ENCODE peak calls at places on chromosomes 11 and 22, in ten cellular contexts. X is foreskin fibroblast; W is neural crest cell; Z is stimulated activated CD4-positive, alpha-beta T cell treated with anti-CD3 and anti-CD28 coated beads, Interleukin-1b, Interleukin-23, amount 100 ng/mL, for 4 hours; L is cardiac muscle cell; V is NCI-H2029; T is T-helper 1 cell; O is HFFc6; G is gastrocnemius medialis; U is GM13977. K is an unnamed sample.

GRCh38 chr11:111911563-111912401 is at the start of gene CRYAB:
- DNase-seq in W (no peak), G (peak; percentile 97), Z (no peak), T (no peak), U (no peak), V (no peak), L (peak; percentile 79), O (peak; percentile 94), X (peak; percentile 82), K (peak; percentile 80)

GRCh38 chr11:113514856-113515255 is 39.7 kb upstream of the DRD2 start:
- DNase-seq in X (no peak), O (no peak), G (no peak), L (no peak), W (no peak), Z (no peak), T (no peak), U (no peak), V (no peak), K (no peak)

GRCh38 chr11:60206616-60207015 is 23.7 kb upstream of the MS4A6A start:
- DNase-seq in U (no peak), L (no peak), X (no peak), T (no peak), G (no peak), O (no peak), V (no peak), Z (no peak), W (no peak), K (no peak)

GRCh38 chr11:57071829-57072228 is 83.1 kb downstream of the OR5AK2 start:
- DNase-seq in U (no peak), Z (no peak), V (no peak), L (peak; percentile 53), X (peak; percentile 55), W (no peak), T (no peak), G (no peak), O (peak; percentile 57), K (no peak)

GRCh38 chr11:96125400-96125799 is 201.5 kb upstream of the MTMR2 start:
- DNase-seq in Z (no peak), O (no peak), X (no peak), V (no peak), L (no peak), U (no peak), T (no peak), G (no peak), W (no peak), K (no peak)

GRCh38 chr11:36356201-36356600 is 60.1 kb downstream of the PRR5L start:
- DNase-seq in V (no peak), U (peak; percentile 38), L (peak; percentile 28), W (no peak), O (no peak), Z (no peak), T (no peak), G (no peak), X (no peak), K (no peak)

GRCh38 chr22:21641417-21641794 is 696 bp upstream of the SDF2L1 start:
- DNase-seq in X (peak; percentile 50), Z (no peak), U (peak; percentile 56), O (peak; percentile 51), W (peak; percentile 57), T (no peak), V (no peak), L (peak; percentile 64), G (no peak), K (peak; percentile 84)

GRCh38 chr11:83006877-83007330 is 64.8 kb downstream of the RAB30 start:
- DNase-seq in Z (no peak), U (peak; percentile 58), L (no peak), G (no peak), V (peak; percentile 52), T (no peak), W (no peak), X (no peak), O (no peak), K (no peak)

GRCh38 chr11:104918113-104918824 is 20.0 kb upstream of the CASP12 start:
- DNase-seq in U (peak; percentile 10), O (peak; percentile 27), V (peak; percentile 13), X (peak; percentile 52), L (peak; percentile 76), Z (no peak), W (no peak), G (no peak), T (no peak), K (peak; percentile 7)

GRCh38 chr11:13214276-13214865 is 63.2 kb upstream of the BMAL1 start:
- DNase-seq in O (no peak), W (no peak), X (no peak), Z (no peak), L (no peak), T (no peak), G (no peak), U (no peak), V (no peak), K (no peak)

GRCh38 chr11:102837646-102838045 is 5.8 kb downstream of the MMP3 start:
- DNase-seq in T (no peak), G (no peak), W (no peak), L (no peak), Z (no peak), U (no peak), O (no peak), X (no peak), V (no peak), K (no peak)

GRCh38 chr11:839875-840617 is 2.3 kb downstream of the POLR2L start:
- DNase-seq in W (no peak), U (no peak), O (no peak), T (no peak), V (no peak), L (no peak), G (no peak), X (no peak), Z (no peak), K (no peak)

GRCh38 chr11:88398372-88399140 is 61.0 kb upstream of the CTSC start:
- DNase-seq in X (peak; percentile 63), W (no peak), T (no peak), V (no peak), O (peak; percentile 60), L (peak; percentile 53), Z (no peak), G (no peak), U (no peak), K (peak; percentile 31)

GRCh38 chr11:68653486-68654430 is 30.6 kb upstream of the GAL start:
- DNase-seq in L (no peak), T (no peak), Z (no peak), O (no peak), X (no peak), V (no peak), U (no peak), W (no peak), G (no peak), K (no peak)

GRCh38 chr22:31639640-31640039 is 22.4 kb downstream of the PISD start:
- DNase-seq in L (no peak), G (no peak), T (no peak), W (no peak), V (no peak), X (no peak), U (no peak), Z (no peak), O (no peak), K (no peak)

GRCh38 chr22:33519140-33519973 is 400.9 kb downstream of the LARGE1 start:
- DNase-seq in U (peak; percentile 65), T (no peak), V (peak; percentile 20), L (peak; percentile 58), Z (no peak), W (peak; percentile 45), X (no peak), O (no peak), G (no peak), K (peak; percentile 42)